ENCODE peak calls at places on chromosomes 3 and 15, in five cellular contexts. One of them, this sample, is unnamed.

GRCh38 chr15:34618073-34618472 is 34.6 kb upstream of the GOLGA8B start:
- DNase-seq in HepG2: no peak
- DNase-seq in neural progenitor cell: no peak
- DNase-seq in CD8-positive, alpha-beta T cell: no peak
- DNase-seq in ovary: no peak
- DNase-seq in this sample: no peak

GRCh38 chr3:30989266-30989799 is 94.9 kb upstream of the GADL1 start:
- DNase-seq in CD8-positive, alpha-beta T cell: no peak
- DNase-seq in ovary: no peak
- DNase-seq in neural progenitor cell: peak; percentile 37
- DNase-seq in HepG2: no peak
- DNase-seq in this sample: no peak

GRCh38 chr3:106193876-106194275 is 325.1 kb upstream of the CBLB start:
- DNase-seq in ovary: no peak
- DNase-seq in neural progenitor cell: no peak
- DNase-seq in HepG2: no peak
- DNase-seq in CD8-positive, alpha-beta T cell: no peak
- DNase-seq in this sample: no peak

GRCh38 chr3:54843352-54843751 is 84.5 kb downstream of the LRTM1 start:
- DNase-seq in HepG2: no peak
- DNase-seq in ovary: no peak
- DNase-seq in CD8-positive, alpha-beta T cell: no peak
- DNase-seq in neural progenitor cell: no peak
- DNase-seq in this sample: no peak

GRCh38 chr3:90015688-90016356 is 908.4 kb downstream of the EPHA3 start:
- DNase-seq in HepG2: no peak
- DNase-seq in neural progenitor cell: peak; percentile 26
- DNase-seq in CD8-positive, alpha-beta T cell: no peak
- DNase-seq in ovary: peak; percentile 51
- DNase-seq in this sample: no peak

GRCh38 chr15:96351801-96352593 is 21.5 kb downstream of the NR2F2 start:
- DNase-seq in CD8-positive, alpha-beta T cell: no peak
- DNase-seq in ovary: peak; percentile 76
- DNase-seq in HepG2: no peak
- DNase-seq in neural progenitor cell: peak; percentile 69
- DNase-seq in this sample: peak; percentile 55

GRCh38 chr15:73002509-73002908 is 49.8 kb upstream of the NEO1 start:
- DNase-seq in HepG2: no peak
- DNase-seq in neural progenitor cell: no peak
- DNase-seq in CD8-positive, alpha-beta T cell: no peak
- DNase-seq in ovary: no peak
- DNase-seq in this sample: no peak

GRCh38 chr15:50231761-50232160 is 33.8 kb downstream of the HDC start:
- DNase-seq in neural progenitor cell: no peak
- DNase-seq in CD8-positive, alpha-beta T cell: no peak
- DNase-seq in HepG2: no peak
- DNase-seq in ovary: no peak
- DNase-seq in this sample: no peak

GRCh38 chr15:89018235-89018634 is 70.0 kb upstream of the ABHD2 start:
- DNase-seq in CD8-positive, alpha-beta T cell: no peak
- DNase-seq in ovary: peak; percentile 50
- DNase-seq in neural progenitor cell: no peak
- DNase-seq in HepG2: no peak
- DNase-seq in this sample: peak; percentile 78

GRCh38 chr3:50390523-50391177 is 31.3 kb upstream of the TMEM115 start:
- DNase-seq in neural progenitor cell: no peak
- DNase-seq in HepG2: no peak
- DNase-seq in CD8-positive, alpha-beta T cell: no peak
- DNase-seq in ovary: peak; percentile 30
- DNase-seq in this sample: peak; percentile 62

GRCh38 chr3:152073267-152073666 is 195.5 kb upstream of the MBNL1 start:
- DNase-seq in neural progenitor cell: no peak
- DNase-seq in CD8-positive, alpha-beta T cell: no peak
- DNase-seq in HepG2: no peak
- DNase-seq in ovary: no peak
- DNase-seq in this sample: no peak

GRCh38 chr3:148178508-148178907 is 519.2 kb upstream of the AGTR1 start:
- DNase-seq in CD8-positive, alpha-beta T cell: no peak
- DNase-seq in neural progenitor cell: peak; percentile 24
- DNase-seq in HepG2: peak; percentile 1
- DNase-seq in ovary: no peak
- DNase-seq in this sample: no peak

GRCh38 chr3:123292321-123293310 is 90.9 kb downstream of the SEC22A start:
- DNase-seq in neural progenitor cell: no peak
- DNase-seq in ovary: no peak
- DNase-seq in HepG2: no peak
- DNase-seq in CD8-positive, alpha-beta T cell: no peak
- DNase-seq in this sample: peak; percentile 44

GRCh38 chr3:141275032-141275422 is 43.4 kb downstream of the PXYLP1 start:
- DNase-seq in ovary: no peak
- DNase-seq in HepG2: peak; percentile 24
- DNase-seq in CD8-positive, alpha-beta T cell: no peak
- DNase-seq in neural progenitor cell: no peak
- DNase-seq in this sample: no peak

GRCh38 chr3:10340476-10340875 is 19.6 kb upstream of the SEC13 start:
- DNase-seq in ovary: no peak
- DNase-seq in HepG2: no peak
- DNase-seq in neural progenitor cell: no peak
- DNase-seq in CD8-positive, alpha-beta T cell: no peak
- DNase-seq in this sample: peak; percentile 20

GRCh38 chr3:62151591-62151990 is 221.8 kb downstream of the FEZF2 start:
- DNase-seq in HepG2: no peak
- DNase-seq in neural progenitor cell: no peak
- DNase-seq in ovary: no peak
- DNase-seq in CD8-positive, alpha-beta T cell: no peak
- DNase-seq in this sample: no peak

GRCh38 chr15:29937956-29938355 is 115.7 kb upstream of the TJP1 start:
- DNase-seq in neural progenitor cell: no peak
- DNase-seq in CD8-positive, alpha-beta T cell: no peak
- DNase-seq in HepG2: no peak
- DNase-seq in ovary: no peak
- DNase-seq in this sample: no peak

GRCh38 chr3:32815812-32816438 is 1.9 kb upstream of the TRIM71 start:
- DNase-seq in neural progenitor cell: peak; percentile 60
- DNase-seq in ovary: no peak
- DNase-seq in HepG2: no peak
- DNase-seq in CD8-positive, alpha-beta T cell: no peak
- DNase-seq in this sample: no peak

GRCh38 chr3:194906970-194907629 is 221.4 kb downstream of the FAM43A start:
- DNase-seq in ovary: no peak
- DNase-seq in HepG2: no peak
- DNase-seq in neural progenitor cell: no peak
- DNase-seq in CD8-positive, alpha-beta T cell: no peak
- DNase-seq in this sample: no peak

GRCh38 chr3:14521611-14522010 is 18.5 kb downstream of the GRIP2 start:
- DNase-seq in ovary: no peak
- DNase-seq in CD8-positive, alpha-beta T cell: no peak
- DNase-seq in neural progenitor cell: no peak
- DNase-seq in HepG2: no peak
- DNase-seq in this sample: no peak

GRCh38 chr15:44033894-44034293 is 161.2 kb downstream of the FRMD5 start:
- DNase-seq in HepG2: no peak
- DNase-seq in CD8-positive, alpha-beta T cell: no peak
- DNase-seq in ovary: no peak
- DNase-seq in neural progenitor cell: no peak
- DNase-seq in this sample: no peak

GRCh38 chr3:179590669-179591068 is 13.8 kb downstream of the MRPL47 start:
- DNase-seq in HepG2: no peak
- DNase-seq in neural progenitor cell: no peak
- DNase-seq in CD8-positive, alpha-beta T cell: no peak
- DNase-seq in ovary: no peak
- DNase-seq in this sample: no peak

GRCh38 chr3:179591313-179591712 is 13.1 kb downstream of the MRPL47 start:
- DNase-seq in neural progenitor cell: no peak
- DNase-seq in ovary: no peak
- DNase-seq in CD8-positive, alpha-beta T cell: no peak
- DNase-seq in HepG2: no peak
- DNase-seq in this sample: no peak

GRCh38 chr3:179589143-179589542 is 15.3 kb downstream of the MRPL47 start:
- DNase-seq in ovary: no peak
- DNase-seq in HepG2: no peak
- DNase-seq in neural progenitor cell: no peak
- DNase-seq in CD8-positive, alpha-beta T cell: no peak
- DNase-seq in this sample: no peak
- H3K36me3 ChIP-seq in ovary: no peaks in the 10 kb centered on the region
- H3K36me3 ChIP-seq in HepG2: peaks cover 70% of the 10 kb centered on the region
- H3K36me3 ChIP-seq in neural progenitor cell: peaks cover 36% of the 10 kb centered on the region
- H3K36me3 ChIP-seq in CD8-positive, alpha-beta T cell: peaks cover 35% of the 10 kb centered on the region
- H3K36me3 ChIP-seq in this sample: peaks cover 10% of the 10 kb centered on the region

GRCh38 chr3:172094621-172095557 is 55.5 kb downstream of the FNDC3B start:
- DNase-seq in ovary: no peak
- DNase-seq in HepG2: no peak
- DNase-seq in neural progenitor cell: no peak
- DNase-seq in CD8-positive, alpha-beta T cell: no peak
- DNase-seq in this sample: no peak
- TF ChIP-seq CTCF in ovary: no peak
- TF ChIP-seq CTCF in HepG2: no peak
- TF ChIP-seq CTCF in neural progenitor cell: no peak
- TF ChIP-seq CTCF in CD8-positive, alpha-beta T cell: no peak
- TF ChIP-seq CTCF in this sample: no peak

GRCh38 chr3:182384182-182384581 is 409.1 kb upstream of the ATP11B start:
- DNase-seq in CD8-positive, alpha-beta T cell: no peak
- DNase-seq in ovary: no peak
- DNase-seq in HepG2: no peak
- DNase-seq in neural progenitor cell: no peak
- DNase-seq in this sample: no peak
- H3K36me3 ChIP-seq in CD8-positive, alpha-beta T cell: no peaks in the 10 kb centered on the region
- H3K36me3 ChIP-seq in ovary: no peaks in the 10 kb centered on the region
- H3K36me3 ChIP-seq in HepG2: no peaks in the 10 kb centered on the region
- H3K36me3 ChIP-seq in neural progenitor cell: no peaks in the 10 kb centered on the region
- H3K36me3 ChIP-seq in this sample: no peaks in the 10 kb centered on the region

GRCh38 chr15:57560976-57561711 is 30.6 kb upstream of the MYZAP start:
- DNase-seq in CD8-positive, alpha-beta T cell: peak; percentile 50
- DNase-seq in neural progenitor cell: peak; percentile 73
- DNase-seq in ovary: peak; percentile 78
- DNase-seq in HepG2: peak; percentile 62
- DNase-seq in this sample: peak; percentile 54

GRCh38 chr15:57559875-57560274 is 31.8 kb upstream of the MYZAP start:
- DNase-seq in HepG2: peak; percentile 88
- DNase-seq in ovary: peak; percentile 33
- DNase-seq in neural progenitor cell: peak; percentile 70
- DNase-seq in CD8-positive, alpha-beta T cell: peak; percentile 51
- DNase-seq in this sample: peak; percentile 80

GRCh38 chr15:57565326-57565725 is 26.4 kb upstream of the MYZAP start:
- DNase-seq in ovary: no peak
- DNase-seq in neural progenitor cell: no peak
- DNase-seq in HepG2: no peak
- DNase-seq in CD8-positive, alpha-beta T cell: peak; percentile 52
- DNase-seq in this sample: no peak

GRCh38 chr15:57563416-57563815 is 28.3 kb upstream of the MYZAP start:
- DNase-seq in CD8-positive, alpha-beta T cell: no peak
- DNase-seq in HepG2: no peak
- DNase-seq in neural progenitor cell: no peak
- DNase-seq in ovary: no peak
- DNase-seq in this sample: no peak

GRCh38 chr15:57562220-57562769 is 29.4 kb upstream of the MYZAP start:
- DNase-seq in HepG2: no peak
- DNase-seq in ovary: no peak
- DNase-seq in neural progenitor cell: no peak
- DNase-seq in CD8-positive, alpha-beta T cell: no peak
- DNase-seq in this sample: no peak
- TF ChIP-seq CTCF in HepG2: no peak
- TF ChIP-seq CTCF in ovary: no peak
- TF ChIP-seq CTCF in neural progenitor cell: no peak
- TF ChIP-seq CTCF in CD8-positive, alpha-beta T cell: no peak
- TF ChIP-seq CTCF in this sample: no peak

DNA sequence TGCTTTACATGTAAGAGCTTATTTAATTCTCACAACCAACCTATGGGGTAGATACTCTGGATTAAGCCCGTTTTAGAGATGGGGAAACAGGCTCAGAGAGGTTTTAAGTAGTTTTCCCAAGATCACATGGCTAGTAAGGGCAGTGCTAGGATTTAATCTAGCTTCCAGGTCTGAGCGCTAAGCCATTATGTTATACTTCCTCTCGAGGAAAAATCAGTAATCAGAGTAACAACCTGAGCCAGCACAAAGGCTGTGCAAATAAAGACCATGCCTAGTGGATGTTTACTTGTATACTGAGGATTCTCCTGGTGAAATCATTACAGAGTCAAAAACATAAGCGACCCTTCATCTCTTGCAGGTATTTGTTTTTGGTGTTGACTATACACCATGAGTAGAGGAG is 9.0 kb downstream of the FSTL1 start:
- DNase-seq in neural progenitor cell: no peak
- DNase-seq in HepG2: no peak
- DNase-seq in ovary: no peak
- DNase-seq in CD8-positive, alpha-beta T cell: no peak
- DNase-seq in this sample: no peak
- H3K36me3 ChIP-seq in neural progenitor cell: no peaks in the 10 kb centered on the region
- H3K36me3 ChIP-seq in HepG2: no peaks in the 10 kb centered on the region
- H3K36me3 ChIP-seq in ovary: no peaks in the 10 kb centered on the region
- H3K36me3 ChIP-seq in CD8-positive, alpha-beta T cell: no peaks in the 10 kb centered on the region
- H3K36me3 ChIP-seq in this sample: peaks cover 3% of the 10 kb centered on the region